ENCODE peak calls at places on chromosomes 7 and 10, in four cellular contexts. L, F, Y and D are unnamed samples.

GRCh38 chr7:5699951-5700384 is 81.5 kb downstream of the RNF216 start:
- DNase-seq in L (no peak), Y (no peak), F (no peak), D (no peak)

GRCh38 chr7:87476179-87476557 is 688 bp upstream of the ABCB4 start:
- DNase-seq in Y (no peak), L (no peak), F (no peak), D (no peak)

GRCh38 chr10:50538473-50539398 is 85.0 kb downstream of the SGMS1 start:
- DNase-seq in Y (peak), L (no peak), F (peak), D (no peak)

GRCh38 chr7:13179011-13179574 is 491.7 kb downstream of the ARL4A start:
- DNase-seq in F (peak), L (peak), Y (peak), D (no peak)

GRCh38 chr7:92625617-92626016 is 35.4 kb upstream of the FAM133B start:
- DNase-seq in F (no peak), Y (no peak), L (no peak), D (no peak)

GRCh38 chr10:28200804-28201203 is 102.1 kb downstream of the MPP7 start:
- DNase-seq in L (no peak), Y (no peak), F (no peak), D (no peak)

GRCh38 chr10:103828587-103829186 is 26.7 kb downstream of the SH3PXD2A start:
- DNase-seq in Y (no peak), F (peak), L (no peak), D (no peak)

GRCh38 chr10:77463499-77463898 is 174.1 kb downstream of the KCNMA1 start:
- DNase-seq in L (no peak), F (no peak), Y (no peak), D (no peak)

GRCh38 chr10:581776-582330 is 107.6 kb downstream of the DIP2C start:
- DNase-seq in Y (no peak), F (no peak), L (no peak), D (no peak)

GRCh38 chr7:29247962-29248236 is 53.3 kb downstream of the CHN2 start:
- DNase-seq in Y (no peak), F (no peak), L (no peak), D (no peak)
- TF ChIP-seq FOXJ3 in Y (no peak), F (no peak), L (no peak), D (no peak)

DNA sequence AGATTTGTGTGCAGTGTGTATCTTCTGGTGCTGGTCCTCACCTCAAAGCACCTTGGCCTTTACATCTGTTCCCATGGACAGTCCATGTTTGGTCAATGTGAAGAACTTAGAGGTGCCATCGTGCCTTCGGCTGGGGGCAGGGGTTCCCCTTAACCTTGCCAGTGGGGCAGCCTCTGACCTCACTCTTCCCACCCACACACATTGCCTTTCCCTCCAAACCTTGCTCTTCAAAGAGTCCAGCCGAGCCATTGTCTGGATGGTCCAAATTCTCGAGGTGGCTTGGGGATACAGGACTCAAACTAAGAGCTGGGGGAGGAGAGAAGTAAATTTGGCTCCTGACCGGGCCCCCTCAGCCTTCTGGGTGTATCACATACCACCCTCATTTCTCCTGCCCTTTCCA is 76.2 kb upstream of the HABP2 start:
- DNase-seq in F (no peak), Y (no peak), L (no peak), D (no peak)
- TF ChIP-seq FOXJ3 in F (no peak), Y (no peak), L (no peak), D (no peak)

GRCh38 chr7:119896386-119896785 is 376.6 kb upstream of the KCND2 start:
- DNase-seq in Y (no peak), F (no peak), L (no peak), D (no peak)
- TF ChIP-seq FOXJ3 in Y (no peak), F (no peak), L (no peak), D (no peak)

GRCh38 chr7:23098029-23098428 is 7.6 kb upstream of the KLHL7 start:
- DNase-seq in L (no peak), F (no peak), Y (no peak), D (no peak)

GRCh38 chr7:23093546-23093945 is 12.0 kb upstream of the KLHL7 start:
- DNase-seq in L (no peak), F (no peak), Y (no peak), D (no peak)

GRCh38 chr7:23100697-23101096 is 4.9 kb upstream of the KLHL7 start:
- DNase-seq in Y (peak), F (peak), L (no peak), D (peak)

GRCh38 chr7:23093111-23093510 is 12.5 kb upstream of the KLHL7 start:
- DNase-seq in L (no peak), F (no peak), Y (no peak), D (no peak)

DNA sequence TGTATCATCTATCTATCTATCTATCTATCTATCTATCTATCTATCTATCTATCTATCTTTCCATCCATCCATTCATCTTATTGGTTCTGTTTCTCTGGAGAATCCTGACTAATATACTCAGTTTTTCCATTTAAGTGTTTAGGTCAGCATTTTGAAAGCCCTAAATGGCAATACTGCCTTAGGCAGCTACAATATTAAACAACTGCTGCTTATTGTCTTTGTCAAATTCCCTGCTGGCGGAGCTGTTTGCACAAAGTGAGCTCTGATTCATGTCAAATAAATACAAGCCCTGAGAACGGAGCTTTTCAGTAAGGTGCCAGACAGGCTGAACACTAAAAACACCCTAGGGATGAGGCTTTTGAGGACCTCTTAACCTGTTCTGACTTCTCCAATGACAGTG is 7.1 kb upstream of the KLHL7 start:
- DNase-seq in L (no peak), Y (no peak), F (no peak), D (no peak)
- TF ChIP-seq FOXJ3 in L (no peak), Y (no peak), F (no peak), D (no peak)

GRCh38 chr7:153413199-153413539 is 639.0 kb upstream of the DPP6 start:
- DNase-seq in Y (peak), L (no peak), F (no peak), D (no peak)
- TF ChIP-seq FOXJ3 in Y (no peak), L (no peak), F (no peak), D (no peak)

GRCh38 chr10:18351426-18351825 is 211.2 kb downstream of the CACNB2 start:
- DNase-seq in Y (no peak), L (no peak), F (no peak), D (no peak)

GRCh38 chr10:18345308-18345707 is 205.1 kb downstream of the CACNB2 start:
- DNase-seq in F (no peak), L (no peak), Y (no peak), D (no peak)

GRCh38 chr10:18352175-18352574 is 212.0 kb downstream of the CACNB2 start:
- DNase-seq in Y (no peak), F (no peak), L (no peak), D (no peak)

DNA sequence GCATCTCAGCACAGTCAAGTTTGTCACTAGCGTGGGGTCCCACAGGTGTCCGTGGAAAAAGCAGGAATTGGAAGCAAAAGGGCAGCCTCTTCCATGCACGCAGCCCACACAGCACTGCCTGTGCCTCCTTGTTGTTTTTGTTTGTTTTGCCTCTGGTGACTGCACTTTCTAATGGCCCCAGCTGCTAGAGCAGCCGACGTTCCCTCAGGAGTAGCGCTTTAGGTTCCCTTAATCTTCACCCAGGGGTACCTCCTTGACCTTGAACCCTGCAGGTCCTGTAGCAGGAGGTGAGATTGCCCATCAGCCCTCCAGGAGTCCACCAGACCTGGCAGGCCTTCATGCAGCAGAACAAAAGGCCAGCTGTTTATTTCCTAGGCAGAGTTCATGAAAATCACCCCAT is 210.1 kb downstream of the CACNB2 start:
- DNase-seq in Y (no peak), F (no peak), L (no peak), D (no peak)
- TF ChIP-seq FOXJ3 in Y (no peak), F (no peak), L (no peak), D (no peak)

DNA sequence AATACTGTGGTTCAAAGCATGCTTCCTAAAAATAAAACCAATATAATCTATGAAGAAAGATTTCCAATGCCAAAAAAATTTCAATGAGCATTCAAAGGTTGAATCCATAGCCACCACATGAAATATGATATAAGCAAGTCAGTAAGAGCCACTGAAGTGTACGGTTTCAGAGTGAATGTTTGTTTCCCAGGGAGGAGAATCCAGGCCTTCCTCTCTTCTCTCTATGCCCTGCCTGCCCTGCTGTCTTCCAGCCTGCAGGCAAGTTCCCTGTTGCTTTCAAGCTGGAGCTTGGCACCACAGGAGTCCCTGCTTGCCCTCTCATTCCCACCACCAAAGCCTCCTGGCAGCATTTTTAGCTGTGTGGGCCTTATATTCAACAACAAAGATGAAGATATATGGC is 1171.6 kb upstream of the C7orf33 start:
- DNase-seq in Y (no peak), F (no peak), L (no peak), D (peak)
- TF ChIP-seq FOXJ3 in Y (no peak), F (no peak), L (no peak), D (no peak)

DNA sequence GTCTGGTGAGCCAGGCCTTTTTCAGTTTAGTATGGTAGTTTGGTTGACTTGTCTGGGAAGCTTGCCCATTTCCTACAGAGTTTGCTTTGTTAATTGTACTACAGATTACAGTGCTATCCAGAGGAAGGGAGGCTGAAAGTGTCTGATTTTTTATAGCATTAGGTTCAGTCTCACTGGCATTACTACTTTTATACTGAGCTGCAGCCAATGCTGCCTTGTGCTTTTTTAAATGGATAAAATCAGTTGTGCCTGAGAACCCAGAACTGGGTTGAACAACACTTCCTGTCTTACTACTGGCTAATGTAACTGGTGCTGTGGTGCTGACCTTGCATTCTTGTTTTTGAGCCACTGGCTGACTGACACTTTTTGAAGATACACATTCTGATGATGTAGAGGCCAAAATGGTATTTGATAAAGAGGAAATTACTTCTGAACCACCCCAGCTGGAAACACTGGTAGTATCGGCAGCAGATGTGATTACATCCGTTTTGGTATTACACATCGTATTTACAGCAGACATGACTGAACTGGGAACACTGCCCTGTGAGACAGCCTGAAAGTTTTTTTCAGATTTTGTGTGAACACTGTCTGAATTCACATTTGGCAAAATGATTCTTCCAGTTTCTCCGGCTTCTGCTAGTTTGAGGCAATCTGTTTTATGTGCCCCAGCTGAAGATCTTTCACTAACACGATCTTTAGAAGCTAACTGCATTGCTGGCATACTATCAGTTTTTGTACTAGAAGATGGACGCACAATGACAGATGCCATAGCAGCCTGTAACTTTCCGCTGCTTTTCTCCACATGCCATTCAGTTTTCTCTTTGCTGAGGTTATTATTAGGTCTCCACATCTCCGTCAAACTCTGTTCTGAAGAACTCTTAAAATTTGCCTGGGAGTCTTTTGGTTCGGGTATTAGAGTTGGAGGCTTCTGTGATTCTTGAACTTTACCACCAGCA is 74.1 kb downstream of the NRBF2 start:
- DNase-seq in Y (no peak), F (no peak), L (peak), D (no peak)
- TF ChIP-seq FOXJ3 in Y (no peak), F (no peak), L (no peak), D (no peak)

DNA sequence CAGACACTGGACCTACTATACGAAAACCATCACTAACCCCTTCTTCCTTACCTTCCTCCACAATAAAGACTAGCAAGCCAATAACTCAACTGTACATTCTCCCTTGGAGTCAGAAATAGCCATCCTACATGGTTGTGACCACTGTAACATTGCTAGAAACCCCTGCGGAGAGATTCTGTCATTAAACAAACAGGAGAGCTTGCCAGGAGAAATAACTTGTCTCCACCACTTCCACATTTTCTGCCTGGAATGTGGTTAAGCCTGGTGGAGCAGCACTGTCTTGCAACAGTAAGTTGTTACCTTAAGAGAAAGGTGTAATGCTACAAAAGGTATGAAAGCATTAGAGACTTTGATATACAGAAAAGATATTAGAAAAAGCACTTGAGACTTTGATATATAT is 45.8 kb downstream of the THSD7A start:
- DNase-seq in Y (no peak), F (no peak), L (no peak), D (no peak)
- TF ChIP-seq FOXJ3 in Y (no peak), F (no peak), L (no peak), D (no peak)